ENCODE peak calls at places on chromosomes 16 and 17, in seven cellular contexts. L is stimulated activated naive CD8-positive, alpha-beta T cell treated with anti-CD3 and anti-CD28 coated beads, Interleukin-15, Interleukin-2, amounts not matched to agents 100 U/mL and 50 U/mL, for 24 hours; F is vagina; Z is dorsolateral prefrontal cortex; B is NCI-H1694; A is esophagus squamous epithelium; V is fibroblast of mammary gland. H is an unnamed sample.

GRCh38 chr16:77912617-77913016 is 109.7 kb upstream of the CLEC3A start:
- DNase-seq in L (no peak), F (no peak), Z (no peak), B (no peak), A (no peak), V (no peak), H (no peak)

GRCh38 chr16:88010343-88010970 is 59.2 kb downstream of the BANP start:
- DNase-seq in L (no peak), F (no peak), Z (peak; percentile 51), B (no peak), A (no peak), V (no peak), H (no peak)

GRCh38 chr17:44672479-44673093 is 16.3 kb downstream of the MEIOC start:
- DNase-seq in L (no peak), F (no peak), Z (no peak), B (no peak), A (no peak), V (peak; percentile 31), H (peak; percentile 7)

GRCh38 chr16:23952128-23953041 is 116.6 kb downstream of the PRKCB start:
- DNase-seq in L (peak; percentile 71), F (no peak), Z (peak; percentile 59), B (no peak), A (no peak), V (peak; percentile 1), H (no peak)

GRCh38 chr17:7029659-7030058 is 6.2 kb upstream of the SLC16A13 start:
- DNase-seq in L (peak; percentile 65), F (no peak), Z (no peak), B (no peak), A (no peak), V (no peak), H (no peak)

GRCh38 chr16:84928679-84929420 is 82.5 kb downstream of the ZDHHC7 start:
- DNase-seq in L (no peak), F (no peak), Z (no peak), B (no peak), A (no peak), V (peak; percentile 86), H (no peak)

GRCh38 chr16:49121636-49122035 is 160.0 kb downstream of the CBLN1 start:
- DNase-seq in L (no peak), F (no peak), Z (no peak), B (no peak), A (no peak), V (no peak), H (no peak)

GRCh38 chr17:2400474-2400866 is 390 bp downstream of the MNT start:
- DNase-seq in L (peak; percentile 74), F (no peak), Z (no peak), B (peak; percentile 15), A (no peak), V (no peak), H (no peak)

GRCh38 chr17:71024969-71025368 is 855.6 kb downstream of the KCNJ2 start:
- DNase-seq in L (no peak), F (no peak), Z (no peak), B (no peak), A (no peak), V (no peak), H (no peak)

GRCh38 chr17:77471984-77472836 is 331.4 kb downstream of the SEC14L1 start:
- DNase-seq in L (no peak), F (no peak), Z (no peak), B (peak; percentile 20), A (no peak), V (peak; percentile 71), H (no peak)

GRCh38 chr17:78664476-78665384 is 87.5 kb upstream of the DNAH17 start:
- DNase-seq in L (no peak), F (no peak), Z (peak; percentile 29), B (peak; percentile 16), A (no peak), V (peak; percentile 51), H (no peak)

GRCh38 chr16:21172650-21173049 is 14.2 kb downstream of the LDAF1 start:
- DNase-seq in L (no peak), F (no peak), Z (no peak), B (no peak), A (no peak), V (no peak), H (no peak)

GRCh38 chr16:75306102-75306762 is 54.8 kb upstream of the BCAR1 start:
- DNase-seq in L (no peak), F (no peak), Z (no peak), B (no peak), A (no peak), V (peak; percentile 24), H (no peak)

GRCh38 chr17:81085420-81085911 is 50.5 kb downstream of the BAIAP2 start:
- DNase-seq in L (no peak), F (no peak), Z (no peak), B (no peak), A (no peak), V (no peak), H (no peak)

GRCh38 chr17:49089094-49089493 is 43.5 kb upstream of the B4GALNT2 start:
- DNase-seq in L (no peak), F (no peak), Z (no peak), B (no peak), A (no peak), V (no peak), H (no peak)

GRCh38 chr16:70740174-70740918 is 54.5 kb upstream of the MTSS2 start:
- DNase-seq in L (no peak), F (no peak), Z (no peak), B (no peak), A (no peak), V (no peak), H (no peak)

GRCh38 chr17:58210922-58211321 is 8.1 kb downstream of the MKS1 start:
- DNase-seq in L (no peak), F (no peak), Z (no peak), B (no peak), A (no peak), V (no peak), H (no peak)

GRCh38 chr17:82328994-82329507 is 4.5 kb downstream of the SECTM1 start:
- DNase-seq in L (no peak), F (no peak), Z (no peak), B (no peak), A (no peak), V (no peak), H (no peak)

H was measured in SIG-M5.